ENCODE peak calls at places on chromosomes 11 and 22, in six cellular contexts. C is astrocyte; K is naive thymus-derived CD4-positive, alpha-beta T cell; P is fibroblast of lung; J is Peyer's patch; Q is left ventricle myocardium inferior. L is an unnamed sample. For H3K4me1, the result is how much of the 10 kb centered on the place peaks cover.

GRCh38 chr11:3231550-3231850 is 717 bp downstream of the MRGPRE start:
- DNase-seq in C (no peak), K (no peak), P (no peak), J (no peak), Q (no peak), L (no peak)

GRCh38 chr22:40922484-40923303 is 28.5 kb upstream of the RBX1 start:
- DNase-seq in C (peak), K (peak), P (peak), J (no peak), Q (no peak), L (no peak)

GRCh38 chr22:39994566-39995345 is at the start of gene FAM83F:
- DNase-seq in C (no peak), K (no peak), P (no peak), J (no peak), Q (no peak), L (peak)

GRCh38 chr22:36423461-36424404 is 36.0 kb upstream of the MYH9 start:
- DNase-seq in C (peak), K (no peak), P (peak), J (no peak), Q (no peak), L (no peak)

GRCh38 chr11:45150301-45150700 is 3.9 kb downstream of the PRDM11 start:
- DNase-seq in C (no peak), K (no peak), P (no peak), J (no peak), Q (no peak), L (no peak)

GRCh38 chr11:118522571-118523072 is 4.7 kb upstream of the TTC36 start:
- DNase-seq in C (peak), K (no peak), P (peak), J (no peak), Q (no peak), L (no peak)

GRCh38 chr11:114315749-114316368 is 19.7 kb downstream of the NNMT start:
- DNase-seq in C (no peak), K (peak), P (no peak), J (no peak), Q (no peak), L (no peak)

GRCh38 chr22:29820941-29821789 is 16.9 kb downstream of the ASCC2 start:
- DNase-seq in C (peak), K (no peak), P (peak), J (peak), Q (peak), L (peak)

GRCh38 chr11:73478737-73479347 is 102.6 kb downstream of the RELT start:
- DNase-seq in C (peak), K (no peak), P (peak), J (no peak), Q (no peak), L (no peak)

GRCh38 chr11:62708423-62709261 is 1.2 kb downstream of the GNG3 start:
- DNase-seq in C (no peak), K (no peak), P (no peak), J (peak), Q (no peak), L (peak)

GRCh38 chr11:12413141-12414055 is 36.0 kb downstream of the PARVA start:
- DNase-seq in C (peak), K (no peak), P (peak), J (no peak), Q (no peak), L (no peak)

GRCh38 chr11:16669799-16670415 is 68.5 kb upstream of the C11orf58 start:
- DNase-seq in C (peak), K (no peak), P (peak), J (no peak), Q (no peak), L (no peak)

GRCh38 chr11:85619497-85619896 is 7.6 kb downstream of the DLG2 start:
- DNase-seq in C (no peak), K (no peak), P (peak), J (no peak), Q (no peak), L (no peak)

GRCh38 chr11:122179966-122180365 is 64.0 kb upstream of the BLID start:
- DNase-seq in C (no peak), K (no peak), P (no peak), J (no peak), Q (no peak), L (no peak)
- H3K4me3 ChIP-seq in C (peak), K (no peak), P (peak), J (no peak), Q (no peak), L (peak)

GRCh38 chr22:23055448-23056179 is 14.7 kb upstream of the GNAZ start:
- DNase-seq in C (no peak), K (no peak), P (no peak), J (no peak), Q (no peak), L (peak)

GRCh38 chr22:23053051-23053707 is 17.1 kb upstream of the GNAZ start:
- DNase-seq in C (no peak), K (no peak), P (no peak), J (peak), Q (no peak), L (no peak)

GRCh38 chr22:23053912-23054530 is 16.3 kb upstream of the GNAZ start:
- DNase-seq in C (no peak), K (no peak), P (no peak), J (peak), Q (no peak), L (no peak)

GRCh38 chr22:23057331-23057730 is 13.0 kb upstream of the GNAZ start:
- DNase-seq in C (no peak), K (no peak), P (no peak), J (no peak), Q (no peak), L (no peak)

DNA sequence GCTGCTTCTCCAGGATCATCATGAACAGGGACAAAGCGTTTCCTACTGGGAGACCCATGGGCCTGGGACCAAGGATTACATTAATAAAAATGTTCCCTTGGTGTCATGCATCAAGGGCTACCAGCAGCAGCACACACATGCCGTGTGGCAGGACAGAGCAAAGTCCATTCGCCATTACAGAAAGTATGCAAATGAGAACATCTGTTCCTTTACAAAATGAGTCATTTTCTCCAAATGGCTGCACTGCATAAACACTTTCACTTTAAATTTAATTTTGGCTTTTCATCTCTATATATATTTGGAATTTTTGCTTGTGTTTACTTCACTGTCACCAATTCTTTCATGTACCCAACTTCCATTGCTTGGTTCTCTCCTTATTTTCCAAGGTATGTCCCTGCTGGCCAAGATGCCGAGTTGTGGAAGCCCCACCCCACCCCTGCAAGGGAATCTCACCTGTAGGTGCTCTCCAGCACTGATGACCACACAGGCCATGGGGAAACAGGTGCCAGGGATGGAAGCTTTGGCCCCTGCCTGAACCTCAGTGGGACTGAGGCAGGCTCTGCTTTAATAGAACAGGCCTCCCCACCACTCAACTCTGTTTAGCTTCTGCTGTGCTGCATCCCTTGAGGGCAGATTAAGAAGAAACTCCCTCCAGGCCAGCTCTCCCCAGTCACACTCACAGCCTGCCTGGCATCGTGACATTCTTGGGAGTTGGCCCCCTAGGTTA is 15.6 kb upstream of the GNAZ start:
- DNase-seq in C (no peak), K (no peak), P (no peak), J (peak), Q (no peak), L (no peak)
- H3K4me1 ChIP-seq in C (under half), K (under half), P (under half), J (under half), Q (under half), L (under half)

GRCh38 chr11:60360621-60361020 is 17.7 kb upstream of the MS4A7 start:
- DNase-seq in C (no peak), K (no peak), P (no peak), J (no peak), Q (no peak), L (no peak)

GRCh38 chr11:60367009-60367408 is 11.3 kb upstream of the MS4A7 start:
- DNase-seq in C (no peak), K (no peak), P (no peak), J (no peak), Q (no peak), L (no peak)

GRCh38 chr11:60367896-60368295 is 10.4 kb upstream of the MS4A7 start:
- DNase-seq in C (no peak), K (no peak), P (no peak), J (no peak), Q (no peak), L (no peak)

DNA sequence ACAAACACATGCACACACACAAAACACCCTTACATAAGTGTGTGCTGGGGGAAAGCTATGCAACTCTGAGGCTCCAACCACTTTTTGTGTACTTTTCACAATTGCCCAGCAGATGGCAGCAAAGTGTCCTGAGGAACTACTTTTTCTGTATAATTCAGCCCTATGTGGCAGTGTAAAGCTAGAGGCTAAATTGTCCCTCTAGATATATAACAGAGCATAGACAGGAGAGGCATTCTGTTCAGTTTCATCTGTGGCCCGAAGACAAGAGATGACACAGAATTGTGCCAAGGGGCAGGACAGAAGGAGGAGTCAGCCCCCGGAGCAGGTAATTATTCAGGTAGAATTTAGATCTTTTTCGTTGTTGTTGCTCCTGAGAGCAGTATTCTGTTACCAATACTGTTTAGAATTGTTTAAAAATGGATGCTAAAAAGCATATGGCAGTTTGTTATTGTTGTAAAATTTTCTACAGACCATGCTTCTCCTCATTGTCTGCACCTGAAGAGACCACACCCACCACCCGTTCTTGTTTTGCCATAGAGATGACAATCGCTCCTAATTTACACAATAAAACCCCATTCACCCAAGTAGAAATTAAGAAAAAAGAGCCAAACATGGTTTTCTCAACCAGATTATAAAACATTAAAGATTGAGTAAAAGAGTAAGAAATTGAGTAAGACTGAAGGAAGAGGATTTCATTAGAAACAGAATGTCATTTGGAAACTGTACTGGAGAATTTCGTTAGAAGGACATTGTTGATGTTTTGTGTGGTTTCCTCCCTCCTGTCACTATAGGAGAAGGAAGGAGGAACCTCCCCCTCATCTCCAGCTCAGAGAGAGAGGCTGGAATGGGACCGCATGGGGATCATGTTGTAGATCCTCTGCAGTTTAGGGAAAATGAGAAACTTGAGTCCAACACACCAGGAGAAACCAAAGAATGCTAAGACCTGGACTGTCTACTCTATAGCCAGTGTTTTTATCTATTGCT is 14.5 kb upstream of the MS4A7 start:
- DNase-seq in C (peak), K (peak), P (peak), J (peak), Q (no peak), L (peak)
- H3K4me3 ChIP-seq in C (no peak), K (no peak), P (no peak), J (no peak), Q (peak), L (no peak)

DNA sequence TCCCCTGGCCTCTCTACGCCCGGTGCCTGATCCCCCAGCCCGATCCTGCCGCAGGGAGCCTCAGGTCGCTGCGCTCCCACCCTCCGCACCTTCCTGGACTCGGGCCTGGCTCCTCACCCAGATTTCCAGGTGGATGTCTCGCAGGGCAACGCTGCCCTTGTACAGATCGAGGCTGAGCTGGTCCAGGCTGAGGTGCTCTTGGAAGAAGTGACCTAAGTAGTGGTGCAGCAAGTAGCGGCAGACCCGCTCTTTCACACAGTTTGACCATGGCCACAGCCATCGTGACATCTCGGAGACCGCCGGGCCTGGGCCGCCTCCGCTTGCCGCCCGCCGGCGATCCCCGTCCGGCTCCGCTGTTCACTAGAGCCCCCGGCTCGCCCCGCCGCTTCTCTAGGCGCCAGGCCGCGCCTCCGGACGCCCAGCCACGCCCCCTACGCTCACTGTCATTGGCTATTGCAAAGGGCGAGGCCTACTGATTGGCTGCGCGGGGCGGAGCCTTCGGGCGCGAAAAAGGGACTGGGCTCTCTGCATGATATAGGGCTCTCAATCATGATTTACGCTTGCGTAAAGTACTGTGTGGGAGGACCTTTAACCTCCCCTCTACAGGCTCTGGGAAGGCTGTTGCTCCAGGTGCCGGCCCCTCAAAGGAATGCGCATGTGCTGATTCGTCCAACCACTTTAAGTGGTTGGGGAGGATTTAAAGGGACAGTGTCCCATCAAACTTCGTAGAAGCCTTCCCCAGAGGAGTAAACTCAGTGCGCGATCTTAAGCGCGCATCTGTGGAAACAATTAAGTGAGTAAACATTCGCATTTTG is at the start of gene ATG2A:
- DNase-seq in C (peak), K (peak), P (peak), J (peak), Q (peak), L (peak)
- H3K4me1 ChIP-seq in C (under half), K (under half), P (under half), J (under half), Q (under half), L (under half)

DNA sequence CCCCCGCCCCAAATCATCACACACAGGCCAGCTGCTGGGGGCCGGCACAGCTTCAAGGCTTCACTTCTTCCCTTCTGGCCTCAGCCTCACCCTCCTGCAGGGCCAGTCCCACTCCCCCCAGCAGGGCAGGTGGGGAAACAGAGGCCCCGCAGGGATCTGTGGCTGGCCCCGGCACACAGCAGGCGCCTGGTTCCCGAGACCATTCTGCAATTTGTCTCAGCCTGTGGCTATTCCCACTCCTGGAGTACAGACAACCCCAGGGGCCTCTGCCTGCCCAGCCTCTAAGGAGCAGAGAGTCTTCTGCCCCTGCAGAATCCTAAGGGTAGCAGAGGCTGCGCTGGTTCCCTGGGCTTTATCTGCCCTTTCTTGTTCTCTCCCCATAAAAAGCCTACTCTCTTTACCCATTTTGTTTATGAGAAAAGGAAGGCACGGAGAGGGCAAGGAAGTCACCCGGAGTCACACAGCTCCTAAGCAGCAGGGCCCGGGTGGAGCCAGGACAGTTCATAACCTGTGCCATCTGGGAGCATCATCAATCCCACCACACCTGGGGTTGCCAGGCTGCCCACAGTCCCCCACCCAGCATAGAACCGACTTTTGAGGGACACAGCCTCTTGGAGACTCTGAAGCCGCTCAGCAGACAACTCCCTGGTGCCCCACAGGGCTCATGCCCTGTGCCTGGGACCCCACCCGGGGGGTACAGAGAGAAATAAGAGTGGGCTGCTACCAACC is 17.4 kb upstream of the LINC01488 start:
- DNase-seq in C (no peak), K (no peak), P (no peak), J (no peak), Q (peak), L (peak)
- H3K4me3 ChIP-seq in C (no peak), K (no peak), P (no peak), J (no peak), Q (no peak), L (no peak)

GRCh38 chr22:27439131-27439530 is 362.4 kb downstream of the MN1 start:
- DNase-seq in C (no peak), K (no peak), P (no peak), J (no peak), Q (no peak), L (no peak)
- H3K4me1 ChIP-seq in C (under half), K (under half), P (under half), J (under half), Q (under half), L (under half)

L was measured in aorta.